ENCODE peak calls at places on chromosomes 5 and 9, in four cellular contexts. V is GM12878, O is upper lobe of left lung, W is transverse colon. P is an unnamed sample.
A peak's percentile ranks its signal among the peaks of the same experiment; 100 is the strongest.

GRCh38 chr5:159440948-159441347 is 110.7 kb upstream of the IL12B start:
- DNase-seq in O (no peak), V (no peak), W (no peak), P (no peak)

GRCh38 chr9:95023217-95024003 is 294.1 kb downstream of the FANCC start:
- DNase-seq in V (no peak), W (no peak), O (peak; percentile 27), P (no peak)

GRCh38 chr5:5781335-5781734 is 358.9 kb downstream of the ICE1 start:
- DNase-seq in O (no peak), V (no peak), W (no peak), P (no peak)

GRCh38 chr9:6897831-6898230 is 140.1 kb downstream of the KDM4C start:
- DNase-seq in V (no peak), O (no peak), W (peak; percentile 23), P (no peak)

GRCh38 chr9:92725266-92725545 is 39.4 kb downstream of the BICD2 start:
- DNase-seq in O (no peak), V (no peak), W (no peak), P (no peak)

GRCh38 chr5:17374973-17375844 is 122.8 kb upstream of the TAF11L2 start:
- DNase-seq in O (no peak), V (no peak), W (no peak), P (no peak)

GRCh38 chr5:161040818-161041217 is 188.8 kb upstream of the ATP10B start:
- DNase-seq in W (no peak), V (no peak), O (no peak), P (no peak)

GRCh38 chr5:178284095-178284675 is 51.6 kb upstream of the PHYKPL start:
- DNase-seq in W (no peak), O (no peak), V (no peak), P (no peak)

GRCh38 chr9:113823421-113823820 is 52.7 kb upstream of the ZNF618 start:
- DNase-seq in V (no peak), O (no peak), W (no peak), P (no peak)

GRCh38 chr9:89593776-89594427 is 10.9 kb upstream of the GADD45G start:
- DNase-seq in W (peak; percentile 69), V (no peak), O (no peak), P (no peak)

GRCh38 chr5:31664566-31664965 is 25.6 kb downstream of the PDZD2 start:
- DNase-seq in O (no peak), V (no peak), W (no peak), P (no peak)

GRCh38 chr5:36153727-36154126 is 1.8 kb downstream of the SKP2 start:
- DNase-seq in V (no peak), O (no peak), W (no peak), P (no peak)

GRCh38 chr5:36155291-36155690 is 3.4 kb downstream of the SKP2 start:
- DNase-seq in W (no peak), O (no peak), V (no peak), P (no peak)

GRCh38 chr5:36156124-36156601 is 4.3 kb downstream of the SKP2 start:
- DNase-seq in W (no peak), V (no peak), O (no peak), P (no peak)

GRCh38 chr5:36158144-36158543 is 6.2 kb downstream of the SKP2 start:
- DNase-seq in V (no peak), W (no peak), O (no peak), P (no peak)

GRCh38 chr5:36156619-36157018 is 4.7 kb downstream of the SKP2 start:
- DNase-seq in W (no peak), V (no peak), O (no peak), P (no peak)
- H3K4me3 ChIP-seq in W (no peak overlapping the region), V (no peak overlapping the region), O (no peak overlapping the region), P (no peak overlapping the region)

GRCh38 chr5:143056792-143057579 is 286.8 kb downstream of the ARHGAP26 start:
- DNase-seq in V (no peak), O (no peak), W (no peak), P (no peak)
- TF ChIP-seq POLR2AphosphoS5 in V (peak; percentile 56), O (no peak), W (no peak), P (no peak)

DNA sequence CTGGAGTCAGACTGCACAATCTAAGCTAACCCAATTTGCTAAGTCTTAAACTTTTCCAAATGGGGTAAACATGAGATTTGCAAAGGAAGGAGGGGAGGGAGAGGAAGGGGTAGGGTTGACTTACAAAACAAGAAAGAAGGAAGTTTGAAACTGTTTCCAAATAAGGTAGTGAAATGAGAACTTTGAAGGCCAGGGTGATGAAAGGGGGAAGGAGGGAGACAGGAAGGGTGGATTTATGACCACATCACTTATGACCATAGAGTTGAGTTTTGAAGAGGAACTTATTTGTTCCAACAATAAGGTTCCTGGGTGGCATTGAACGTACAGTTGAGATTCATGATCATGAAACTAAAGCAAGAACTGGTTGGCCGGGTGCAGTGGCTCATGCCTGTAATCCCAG is 72.5 kb upstream of the DAPK1 start:
- DNase-seq in O (no peak), W (no peak), V (no peak), P (no peak)
- TF ChIP-seq POLR2A in O (no peak), W (no peak), V (no peak), P (no peak)

GRCh38 chr5:172715421-172715780 is 55.6 kb downstream of the DUSP1 start:
- DNase-seq in V (no peak), W (no peak), O (no peak), P (no peak)

GRCh38 chr5:172717481-172718195 is 53.4 kb downstream of the DUSP1 start:
- DNase-seq in V (no peak), W (no peak), O (peak; percentile 39), P (no peak)

GRCh38 chr5:172718527-172719114 is 52.4 kb downstream of the DUSP1 start:
- DNase-seq in O (no peak), V (no peak), W (no peak), P (no peak)

GRCh38 chr5:172715931-172716682 is 54.9 kb downstream of the DUSP1 start:
- DNase-seq in W (no peak), O (peak; percentile 27), V (no peak), P (no peak)

GRCh38 chr5:172716796-172717313 is 54.1 kb downstream of the DUSP1 start:
- DNase-seq in O (peak; percentile 60), V (no peak), W (peak; percentile 89), P (peak; percentile 76)
- H3K4me3 ChIP-seq in O (no peak overlapping the region), V (no peak overlapping the region), W (no peak overlapping the region), P (no peak overlapping the region)

DNA sequence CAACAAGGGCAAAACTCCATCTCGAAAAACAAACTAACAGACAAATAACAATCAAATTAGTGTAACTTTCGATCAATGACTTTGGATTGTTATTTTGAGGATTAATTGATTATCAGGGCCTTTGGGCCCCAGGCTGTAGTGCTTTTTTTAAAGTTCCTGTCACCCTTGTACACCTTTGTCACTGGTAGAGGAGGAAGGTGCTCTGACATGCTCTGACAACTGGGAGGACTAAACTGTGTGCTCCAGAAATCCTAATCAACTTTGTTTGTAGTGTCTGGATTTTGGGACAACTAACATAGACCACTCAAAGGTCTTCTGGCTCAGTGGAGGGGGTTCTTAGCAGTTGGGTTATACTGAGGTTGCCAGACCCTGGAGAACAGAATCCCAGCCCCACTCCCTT is 1.8 kb downstream of the TXN start:
- DNase-seq in O (no peak), W (no peak), V (no peak), P (no peak)
- TF ChIP-seq POLR2AphosphoS5 in O (no peak), W (no peak), V (no peak), P (no peak)

DNA sequence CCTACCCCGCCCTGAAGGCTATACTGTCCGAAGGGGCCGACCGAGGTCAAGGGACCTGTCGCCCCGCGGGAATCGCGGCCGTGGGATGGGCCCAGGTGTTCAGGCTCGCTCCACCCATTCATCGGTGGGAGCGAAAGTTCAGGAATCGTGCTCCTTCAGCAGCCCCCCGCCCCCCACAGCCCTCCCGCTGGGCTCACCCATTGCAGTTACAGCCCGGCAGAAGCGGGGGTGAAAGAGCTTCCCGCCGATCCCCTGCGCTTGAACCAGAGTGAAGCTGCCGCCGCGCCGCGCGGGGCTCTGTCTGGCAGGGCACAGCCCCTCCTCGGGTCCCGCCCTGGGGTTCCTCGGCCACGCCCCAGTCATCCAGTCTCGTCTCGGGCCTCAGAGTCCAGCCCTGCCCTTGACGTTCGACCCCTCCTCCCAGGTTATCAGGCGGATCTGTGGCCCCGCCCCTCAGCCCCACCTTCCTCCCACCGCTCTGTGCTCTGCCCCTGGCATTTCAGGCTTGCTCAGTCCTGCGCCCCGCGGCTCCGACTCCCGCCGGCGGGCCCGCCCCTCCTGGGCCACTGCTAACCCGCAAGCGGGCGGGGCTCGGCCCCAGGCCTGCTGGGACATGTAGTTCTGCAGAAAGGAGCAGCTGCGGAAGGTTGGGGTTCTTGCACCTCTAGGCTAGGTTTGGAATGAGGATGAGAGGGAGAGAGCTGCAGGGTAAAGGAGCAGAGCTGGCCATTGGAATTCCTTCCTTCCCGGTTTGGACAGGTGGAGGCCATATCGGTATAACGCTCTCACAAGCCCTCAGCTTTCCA is at the start of gene MYORG:
- DNase-seq in O (peak; percentile 98), W (peak; percentile 99), V (peak; percentile 82), P (peak; percentile 93)
- TF ChIP-seq POLR2A in O (peak; percentile 50), W (peak; percentile 99), V (peak; percentile 65), P (peak; percentile 85)

GRCh38 chr9:85745203-85745602 is 3.4 kb upstream of the AGTPBP1 start:
- DNase-seq in O (no peak), W (no peak), V (no peak), P (no peak)

GRCh38 chr9:85746309-85746708 is 4.6 kb upstream of the AGTPBP1 start:
- DNase-seq in W (no peak), O (no peak), V (no peak), P (no peak)

GRCh38 chr9:85743290-85744128 is 1.8 kb upstream of the AGTPBP1 start:
- DNase-seq in W (peak; percentile 50), O (no peak), V (no peak), P (no peak)

GRCh38 chr9:85742630-85742928 is 825 bp upstream of the AGTPBP1 start:
- DNase-seq in W (no peak), O (no peak), V (no peak), P (no peak)

GRCh38 chr9:85744481-85744880 is 2.7 kb upstream of the AGTPBP1 start:
- DNase-seq in O (no peak), V (no peak), W (no peak), P (no peak)
- H3K4me3 ChIP-seq in O (no peak overlapping the region), V (no peak overlapping the region), W (no peak overlapping the region), P (no peak overlapping the region)

GRCh38 chr9:127783111-127783621 is 2.7 kb upstream of the CDK9 start:
- DNase-seq in V (peak; percentile 73), O (peak; percentile 73), W (peak; percentile 70), P (no peak)
- TF ChIP-seq POLR2AphosphoS5 in V (no peak), O (peak; percentile 75), W (peak; percentile 15), P (no peak)

GRCh38 chr9:88388203-88388885 is at the start of gene SPIN1:
- DNase-seq in O (peak; percentile 98), V (no peak), W (peak; percentile 87), P (peak; percentile 70)

GRCh38 chr9:88387035-88387732 is 1.1 kb upstream of the SPIN1 start:
- DNase-seq in W (peak; percentile 74), V (no peak), O (peak; percentile 49), P (peak; percentile 33)

GRCh38 chr9:88388886-88389617 is 808 bp downstream of the SPIN1 start:
- DNase-seq in V (no peak), W (peak; percentile 51), O (peak; percentile 92), P (peak; percentile 29)

GRCh38 chr9:88390371-88390990 is 2.2 kb downstream of the SPIN1 start:
- DNase-seq in W (no peak), V (no peak), O (no peak), P (no peak)

GRCh38 chr9:88387733-88388202 is 476 bp upstream of the SPIN1 start:
- DNase-seq in O (peak; percentile 91), V (no peak), W (peak; percentile 72), P (peak; percentile 31)
- TF ChIP-seq POLR2A in O (peak; percentile 12), V (no peak), W (peak; percentile 92), P (peak; percentile 75)

P was measured in prostate gland.